ENCODE peak calls at places on chromosomes 11 and 22, in five cellular contexts. Y, I, L, M and S are unnamed samples.

GRCh38 chr11:8066911-8067455 is 14.0 kb upstream of the TUB start:
- DNase-seq in M (no peak), I (no peak), Y (peak; percentile 58), L (no peak), S (no peak)

GRCh38 chr11:65410936-65411680 is 11.5 kb upstream of the NEAT1 start:
- DNase-seq in I (no peak), M (no peak), Y (no peak), L (no peak), S (no peak)

GRCh38 chr11:111886032-111886431 is 6.7 kb downstream of the CFAP68 start:
- DNase-seq in L (no peak), Y (no peak), I (no peak), M (no peak), S (no peak)

GRCh38 chr11:34928960-34929680 is 12.7 kb downstream of the PDHX start:
- DNase-seq in I (no peak), L (no peak), M (no peak), Y (no peak), S (no peak)

GRCh38 chr11:5624489-5625278 is at the start of gene TRIM34:
- DNase-seq in L (peak; percentile 59), M (peak; percentile 15), I (peak; percentile 67), Y (no peak), S (peak; percentile 83)

GRCh38 chr22:44809456-44809855 is 57.1 kb downstream of the ARHGAP8 start:
- DNase-seq in Y (no peak), M (no peak), L (no peak), I (no peak), S (no peak)

GRCh38 chr11:121634889-121635288 is 182.1 kb upstream of the SORL1-AS1 start:
- DNase-seq in L (no peak), I (peak; percentile 84), M (no peak), Y (no peak), S (peak; percentile 82)

GRCh38 chr11:27211370-27212127 is 151.5 kb downstream of the CCDC34 start:
- DNase-seq in I (no peak), Y (no peak), M (no peak), L (no peak), S (peak; percentile 27)

GRCh38 chr11:67275606-67276409 is 9.5 kb downstream of the GRK2 start:
- DNase-seq in L (peak; percentile 13), M (no peak), Y (no peak), I (no peak), S (no peak)

GRCh38 chr11:92225206-92225562 is 566 bp downstream of the FAT3 start:
- DNase-seq in M (peak; percentile 28), Y (peak; percentile 71), L (no peak), I (no peak), S (no peak)

GRCh38 chr22:25829808-25830777 is 88.1 kb downstream of the MYO18B start:
- DNase-seq in Y (no peak), I (no peak), M (no peak), L (no peak), S (no peak)

GRCh38 chr11:67382481-67383136 is 9.2 kb upstream of the RAD9A start:
- DNase-seq in I (peak; percentile 71), Y (peak; percentile 86), M (peak; percentile 88), L (peak; percentile 83), S (peak; percentile 83)

GRCh38 chr11:121614661-121615240 is 162.0 kb upstream of the SORL1-AS1 start:
- DNase-seq in M (peak; percentile 5), I (no peak), L (no peak), Y (no peak), S (no peak)

GRCh38 chr11:47187723-47188122 is 1.5 kb upstream of the PACSIN3 start:
- DNase-seq in I (no peak), M (no peak), Y (no peak), L (no peak), S (no peak)
- TF ChIP-seq CTCF in I (no peak), M (no peak), Y (no peak), L (no peak), S (no peak)

GRCh38 chr11:71252782-71253730 is 679 bp upstream of the SHANK2 start:
- DNase-seq in L (peak; percentile 77), I (peak; percentile 55), Y (no peak), M (peak; percentile 46), S (no peak)

GRCh38 chr11:71252434-71252781 is at the start of gene SHANK2:
- DNase-seq in Y (no peak), I (no peak), L (peak; percentile 66), M (no peak), S (no peak)

GRCh38 chr11:71250512-71251158 is 1.7 kb downstream of the SHANK2 start:
- DNase-seq in Y (no peak), I (no peak), L (no peak), M (no peak), S (no peak)

GRCh38 chr11:71251159-71251721 is 1.1 kb downstream of the SHANK2 start:
- DNase-seq in L (peak; percentile 69), Y (no peak), M (peak; percentile 44), I (no peak), S (no peak)

GRCh38 chr11:71251761-71252433 is 480 bp downstream of the SHANK2 start:
- DNase-seq in Y (no peak), M (peak; percentile 69), L (peak; percentile 64), I (no peak), S (no peak)
- TF ChIP-seq CTCF in Y (peak; percentile 71), M (peak; percentile 52), L (peak; percentile 81), I (peak; percentile 37), S (peak; percentile 56)

GRCh38 chr22:16828876-16829275 is 3.7 kb upstream of the XKR3 start:
- DNase-seq in M (no peak), I (no peak), L (no peak), Y (no peak), S (no peak)
- TF ChIP-seq CTCF in M (no peak), I (no peak), L (no peak), Y (no peak), S (no peak)

GRCh38 chr22:19957445-19957844 is 15.8 kb upstream of the TXNRD2 start:
- DNase-seq in Y (no peak), L (peak; percentile 19), M (no peak), I (no peak), S (no peak)
- TF ChIP-seq CTCF in Y (peak; percentile 22), L (no peak), M (no peak), I (peak; percentile 7), S (no peak)

GRCh38 chr11:36540998-36541397 is 26.8 kb upstream of the RAG1 start:
- DNase-seq in L (peak; percentile 18), Y (no peak), I (peak; percentile 31), M (peak; percentile 66), S (peak; percentile 57)
- TF ChIP-seq CTCF in L (no peak), Y (peak; percentile 24), I (peak; percentile 36), M (no peak), S (peak; percentile 33)

DNA sequence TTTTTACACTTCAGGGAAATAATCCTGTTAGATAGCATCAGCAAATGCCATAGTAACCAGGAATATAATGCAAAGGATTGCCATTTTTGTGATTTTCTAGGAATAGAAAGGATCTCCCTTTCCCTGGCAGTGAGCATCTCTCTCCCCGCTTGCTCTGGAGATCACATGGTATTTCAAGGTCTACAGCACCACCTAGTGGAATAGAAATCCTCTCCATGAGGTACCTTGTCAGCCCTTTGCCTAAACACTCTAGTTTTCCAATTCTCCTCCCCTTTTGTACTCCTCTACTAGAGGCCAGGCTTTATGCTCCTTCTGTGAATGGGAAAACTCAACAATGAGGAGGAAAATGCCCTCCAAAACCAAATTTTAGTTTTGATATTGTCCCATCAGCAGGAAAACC is 78.4 kb downstream of the XRRA1 start:
- DNase-seq in I (peak; percentile 44), Y (no peak), L (no peak), M (no peak), S (peak; percentile 46)
- TF ChIP-seq CTCF in I (peak; percentile 37), Y (peak; percentile 49), L (no peak), M (no peak), S (peak; percentile 21)

GRCh38 chr22:43587574-43587973 is 175.8 kb downstream of the MPPED1 start:
- DNase-seq in I (peak; percentile 1), Y (no peak), M (no peak), L (no peak), S (peak; percentile 3)

DNA sequence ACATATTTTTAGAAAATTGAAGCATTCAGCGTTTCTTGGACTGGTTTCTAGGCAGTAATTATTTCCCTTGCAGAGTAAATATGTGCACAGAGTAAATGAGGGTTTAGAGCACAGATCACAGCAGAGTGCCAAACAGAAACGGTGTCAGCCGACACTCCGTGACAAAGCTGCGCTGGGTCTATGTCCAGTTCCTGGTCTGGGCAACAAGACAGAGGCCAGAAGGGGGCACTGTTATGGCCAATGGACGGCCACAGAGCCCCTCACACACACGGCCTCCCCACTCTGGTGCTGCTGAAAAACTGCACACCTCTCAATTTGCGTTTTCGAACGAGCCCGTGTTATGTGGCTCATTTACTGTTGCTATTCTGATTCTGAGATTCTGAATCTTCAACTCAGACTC is 180.7 kb downstream of the MPPED1 start:
- DNase-seq in M (peak; percentile 50), I (no peak), L (no peak), Y (no peak), S (peak; percentile 3)
- TF ChIP-seq CTCF in M (no peak), I (no peak), L (no peak), Y (peak; percentile 53), S (no peak)

GRCh38 chr11:114216804-114217195 is 79.4 kb upstream of the NNMT start:
- DNase-seq in M (no peak), I (no peak), Y (no peak), L (no peak), S (no peak)
- TF ChIP-seq CTCF in M (no peak), I (no peak), Y (no peak), L (no peak), S (no peak)